ENCODE peak calls at places on chromosome 18, in nine cellular contexts. F is GM03348; H is T1000; S is activated CD8-positive, alpha-beta memory T cell treated with anti-CD3 and anti-CD28 coated beads, Interleukin-2, amount 50 U/mL, for 48 hours; Q is head of caudate nucleus; D is activated gamma-delta T cell treated with anti-CD3 and anti-CD28 coated beads, Interleukin-2, amount 50 U/mL, for 16 hours; T is left ventricle myocardium inferior; V is adrenal gland; I is activated CD4-positive, CD25-positive, alpha-beta regulatory T cell. R is an unnamed sample.

GRCh38 chr18:34494359-34494696 is 215.8 kb upstream of the DTNA start:
- DNase-seq in D (no peak), Q (peak), H (no peak), F (no peak), V (no peak), I (no peak), T (peak), S (no peak), R (no peak)

GRCh38 chr18:65343571-65343970 is 407.2 kb upstream of the CDH7 start:
- DNase-seq in I (no peak), D (no peak), V (no peak), S (no peak), T (no peak), H (no peak), Q (no peak), F (no peak), R (no peak)

GRCh38 chr18:35572644-35573043 is 8.9 kb upstream of the GALNT1 start:
- DNase-seq in D (no peak), H (no peak), T (no peak), I (no peak), V (no peak), Q (no peak), S (no peak), F (no peak), R (no peak)

GRCh38 chr18:22113144-22113813 is 56.1 kb upstream of the GATA6 start:
- DNase-seq in V (peak), H (no peak), T (peak), Q (no peak), F (no peak), S (no peak), D (no peak), I (no peak), R (peak)

GRCh38 chr18:8706545-8706980 is 1.2 kb downstream of the MTCL1 start:
- DNase-seq in Q (no peak), H (no peak), T (no peak), V (no peak), I (no peak), F (peak), S (peak), D (no peak), R (no peak)

GRCh38 chr18:3456686-3457069 is 6.7 kb downstream of the TGIF1 start:
- DNase-seq in I (no peak), F (no peak), V (no peak), S (no peak), T (no peak), H (no peak), Q (no peak), D (no peak), R (no peak)

GRCh38 chr18:58362027-58362575 is 266.8 kb downstream of the ALPK2 start:
- DNase-seq in S (no peak), V (no peak), D (no peak), Q (no peak), H (peak), I (no peak), T (no peak), F (peak), R (no peak)

GRCh38 chr18:2303517-2304238 is 267.6 kb downstream of the METTL4 start:
- DNase-seq in D (no peak), T (no peak), H (peak), I (no peak), F (peak), S (no peak), Q (no peak), V (no peak), R (no peak)

GRCh38 chr18:56001576-56001975 is 413.6 kb upstream of the TCF4 start:
- DNase-seq in Q (no peak), F (no peak), S (no peak), H (no peak), T (no peak), V (no peak), D (no peak), I (no peak), R (no peak)

GRCh38 chr18:34787931-34788532 is 77.9 kb downstream of the DTNA start:
- DNase-seq in H (no peak), T (no peak), D (no peak), I (no peak), S (no peak), Q (no peak), V (peak), F (peak), R (no peak)

GRCh38 chr18:24262097-24262496 is 123.2 kb downstream of the CABYR start:
- DNase-seq in D (no peak), F (no peak), Q (no peak), T (no peak), I (no peak), S (no peak), H (no peak), V (no peak), R (no peak)

GRCh38 chr18:45175505-45175904 is 439.8 kb upstream of the SLC14A2 start:
- DNase-seq in F (no peak), D (no peak), V (no peak), Q (no peak), S (no peak), I (no peak), H (no peak), T (no peak), R (no peak)

GRCh38 chr18:80109676-80110078 is 615 bp downstream of the ADNP2 start:
- DNase-seq in I (no peak), D (no peak), Q (peak), F (peak), H (no peak), S (peak), V (peak), T (peak), R (peak)

GRCh38 chr18:22391571-22392359 is 25.9 kb downstream of the CTAGE1 start:
- DNase-seq in Q (no peak), I (no peak), V (peak), D (peak), F (peak), T (no peak), H (peak), S (no peak), R (peak)

GRCh38 chr18:68991281-68991680 is 193.4 kb downstream of the CCDC102B start:
- DNase-seq in I (no peak), V (no peak), S (no peak), H (no peak), Q (no peak), F (peak), T (no peak), D (no peak), R (no peak)

GRCh38 chr18:51337406-51337805 is 139.9 kb upstream of the MEX3C start:
- DNase-seq in D (no peak), H (no peak), Q (no peak), V (no peak), T (no peak), F (no peak), S (no peak), I (no peak), R (no peak)

GRCh38 chr18:78818495-78818894 is 161.1 kb upstream of the SALL3 start:
- DNase-seq in S (no peak), F (no peak), T (no peak), H (no peak), I (no peak), D (no peak), Q (no peak), V (no peak), R (no peak)

GRCh38 chr18:46656326-46657114 is 500 bp downstream of the LOXHD1 start:
- DNase-seq in T (no peak), D (no peak), F (no peak), I (no peak), Q (peak), H (no peak), S (no peak), V (no peak), R (no peak)

GRCh38 chr18:9516437-9517064 is 41.2 kb downstream of the RALBP1 start:
- DNase-seq in D (no peak), T (no peak), H (no peak), I (no peak), F (peak), S (no peak), Q (no peak), V (no peak), R (no peak)

GRCh38 chr18:12377556-12378553 is 828 bp upstream of the AFG3L2 start:
- DNase-seq in S (peak), F (no peak), V (no peak), D (no peak), I (no peak), H (no peak), Q (no peak), T (no peak), R (peak)

GRCh38 chr18:58271770-58272169 is 227.7 kb downstream of the NEDD4L start:
- DNase-seq in T (no peak), H (no peak), D (no peak), V (no peak), Q (no peak), I (no peak), F (no peak), S (no peak), R (no peak)

GRCh38 chr18:76558881-76559667 is 64.0 kb upstream of the ZNF516 start:
- DNase-seq in D (no peak), T (no peak), H (no peak), S (no peak), V (no peak), I (no peak), F (no peak), Q (no peak), R (no peak)

GRCh38 chr18:32767400-32767799 is 5.4 kb downstream of the KLHL14 start:
- DNase-seq in D (no peak), Q (no peak), F (no peak), S (no peak), V (no peak), T (no peak), H (no peak), I (no peak), R (no peak)

GRCh38 chr18:37434161-37434860 is 131.3 kb downstream of the CELF4 start:
- DNase-seq in D (no peak), F (no peak), H (no peak), S (no peak), V (no peak), T (no peak), I (no peak), Q (no peak), R (no peak)

GRCh38 chr18:5461056-5461455 is 82.7 kb downstream of the EPB41L3 start:
- DNase-seq in T (no peak), H (no peak), Q (no peak), D (no peak), I (no peak), F (no peak), V (no peak), S (no peak), R (no peak)

GRCh38 chr18:58860747-58861224 is 3.9 kb upstream of the ZNF532 start:
- DNase-seq in D (no peak), Q (no peak), T (no peak), S (no peak), F (peak), V (no peak), H (no peak), I (no peak), R (no peak)